ENCODE peak calls at places on chromosomes 12 and 14, in ten cellular contexts. C, F, L, Y, X, P, I, M, G and A are unnamed samples. For H3K4me1, the result is how much of the 10 kb centered on the place peaks cover.

GRCh38 chr14:71698027-71698426 is 234.2 kb upstream of the RGS6 start:
- DNase-seq in C (no peak), F (no peak), L (no peak), Y (no peak), X (no peak), P (no peak), I (no peak), M (no peak), G (no peak), A (no peak)

GRCh38 chr14:65260786-65261185 is 151.7 kb upstream of the FUT8 start:
- DNase-seq in C (no peak), F (no peak), L (no peak), Y (no peak), X (no peak), P (no peak), I (no peak), M (no peak), G (no peak), A (no peak)

GRCh38 chr12:75974323-75975273 is 57.0 kb downstream of the PHLDA1 start:
- DNase-seq in C (no peak), F (no peak), L (no peak), Y (peak), X (no peak), P (no peak), I (no peak), M (no peak), G (no peak), A (no peak)

GRCh38 chr12:70317781-70318180 is 48.3 kb upstream of the KCNMB4 start:
- DNase-seq in C (no peak), F (peak), L (no peak), Y (no peak), X (no peak), P (no peak), I (no peak), M (no peak), G (no peak), A (no peak)

GRCh38 chr14:91968280-91968679 is 20.8 kb upstream of the FBLN5 start:
- DNase-seq in C (no peak), F (no peak), L (no peak), Y (no peak), X (no peak), P (no peak), I (no peak), M (no peak), G (no peak), A (no peak)

GRCh38 chr12:26647091-26647490 is 185.9 kb downstream of the ITPR2 start:
- DNase-seq in C (no peak), F (no peak), L (no peak), Y (no peak), X (no peak), P (no peak), I (no peak), M (no peak), G (no peak), A (no peak)

GRCh38 chr12:79083181-79083580 is 218.6 kb downstream of the SYT1 start:
- DNase-seq in C (no peak), F (no peak), L (peak), Y (no peak), X (no peak), P (no peak), I (no peak), M (no peak), G (no peak), A (no peak)

GRCh38 chr12:34287986-34288962 is 266.0 kb downstream of the ALG10 start:
- DNase-seq in C (peak), F (no peak), L (no peak), Y (no peak), X (no peak), P (no peak), I (peak), M (no peak), G (no peak), A (peak)

GRCh38 chr12:104877107-104877705 is 80.9 kb downstream of the SLC41A2 start:
- DNase-seq in C (peak), F (no peak), L (peak), Y (no peak), X (no peak), P (peak), I (no peak), M (peak), G (peak), A (peak)

GRCh38 chr14:92848941-92849340 is 54.8 kb downstream of the GOLGA5 start:
- DNase-seq in C (no peak), F (no peak), L (no peak), Y (no peak), X (no peak), P (no peak), I (no peak), M (no peak), G (peak), A (no peak)

GRCh38 chr14:65167072-65167645 is 64.8 kb upstream of the MAX start:
- DNase-seq in C (no peak), F (no peak), L (peak), Y (no peak), X (no peak), P (no peak), I (no peak), M (no peak), G (no peak), A (no peak)

GRCh38 chr12:95739561-95740313 is 50.8 kb downstream of the NTN4 start:
- DNase-seq in C (no peak), F (no peak), L (no peak), Y (no peak), X (peak), P (peak), I (no peak), M (no peak), G (no peak), A (peak)

GRCh38 chr12:45705404-45705803 is 24.1 kb upstream of the ARID2 start:
- DNase-seq in C (no peak), F (no peak), L (no peak), Y (no peak), X (no peak), P (no peak), I (no peak), M (no peak), G (no peak), A (no peak)

GRCh38 chr14:68384335-68384734 is 408.5 kb downstream of the ZFP36L1 start:
- DNase-seq in C (peak), F (no peak), L (no peak), Y (no peak), X (no peak), P (peak), I (no peak), M (no peak), G (no peak), A (no peak)

GRCh38 chr14:26597136-26598080 is at the start of gene NOVA1:
- DNase-seq in C (peak), F (no peak), L (peak), Y (no peak), X (peak), P (peak), I (peak), M (no peak), G (peak), A (peak)

GRCh38 chr12:91396296-91396695 is 213.7 kb upstream of the DCN start:
- DNase-seq in C (no peak), F (no peak), L (no peak), Y (no peak), X (no peak), P (no peak), I (no peak), M (no peak), G (no peak), A (no peak)

GRCh38 chr14:58587271-58587670 is 50.5 kb upstream of the DACT1 start:
- DNase-seq in C (no peak), F (no peak), L (no peak), Y (no peak), X (no peak), P (no peak), I (no peak), M (no peak), G (no peak), A (no peak)

GRCh38 chr12:66859751-66860440 is 181.0 kb upstream of the GRIP1 start:
- DNase-seq in C (no peak), F (no peak), L (no peak), Y (no peak), X (no peak), P (no peak), I (no peak), M (no peak), G (no peak), A (no peak)

GRCh38 chr14:44567997-44568396 is 60.9 kb upstream of the FSCB start:
- DNase-seq in C (no peak), F (no peak), L (no peak), Y (no peak), X (no peak), P (no peak), I (no peak), M (no peak), G (no peak), A (no peak)

GRCh38 chr12:14256555-14257169 is 108.8 kb upstream of the ATF7IP start:
- DNase-seq in C (peak), F (no peak), L (peak), Y (peak), X (peak), P (peak), I (no peak), M (peak), G (peak), A (peak)

GRCh38 chr14:36471431-36471830 is 48.6 kb downstream of the NKX2-1 start:
- DNase-seq in C (no peak), F (no peak), L (no peak), Y (no peak), X (no peak), P (no peak), I (no peak), M (no peak), G (no peak), A (no peak)

GRCh38 chr12:56010112-56010570 is 10.7 kb upstream of the IKZF4 start:
- DNase-seq in C (no peak), F (no peak), L (no peak), Y (peak), X (no peak), P (no peak), I (no peak), M (no peak), G (no peak), A (no peak)

GRCh38 chr12:72547593-72547992 is 275.4 kb downstream of the TRHDE start:
- DNase-seq in C (no peak), F (no peak), L (no peak), Y (no peak), X (no peak), P (no peak), I (no peak), M (no peak), G (no peak), A (no peak)

GRCh38 chr14:91241848-91242247 is 2.7 kb downstream of the GPR68 start:
- DNase-seq in C (no peak), F (peak), L (no peak), Y (no peak), X (no peak), P (no peak), I (no peak), M (no peak), G (no peak), A (no peak)

GRCh38 chr14:70416322-70416716 is 571 bp downstream of the SYNJ2BP start:
- DNase-seq in C (no peak), F (no peak), L (peak), Y (no peak), X (no peak), P (no peak), I (no peak), M (no peak), G (peak), A (no peak)

GRCh38 chr12:110355080-110355479 is 48.4 kb downstream of the ANAPC7 start:
- DNase-seq in C (no peak), F (no peak), L (peak), Y (peak), X (no peak), P (no peak), I (no peak), M (no peak), G (peak), A (no peak)

GRCh38 chr12:104682790-104683279 is 226.1 kb downstream of the CHST11 start:
- DNase-seq in C (no peak), F (peak), L (no peak), Y (no peak), X (peak), P (no peak), I (no peak), M (no peak), G (no peak), A (no peak)

GRCh38 chr14:67762051-67762450 is 54.3 kb downstream of the ZFYVE26 start:
- DNase-seq in C (no peak), F (no peak), L (no peak), Y (no peak), X (no peak), P (no peak), I (no peak), M (no peak), G (no peak), A (no peak)

GRCh38 chr14:32657081-32657480 is 281.6 kb upstream of the NPAS3 start:
- DNase-seq in C (peak), F (peak), L (peak), Y (peak), X (peak), P (peak), I (no peak), M (no peak), G (no peak), A (no peak)

GRCh38 chr12:5453471-5453870 is 21.6 kb downstream of the NTF3 start:
- DNase-seq in C (no peak), F (no peak), L (no peak), Y (no peak), X (no peak), P (no peak), I (no peak), M (no peak), G (no peak), A (no peak)

GRCh38 chr14:85333313-85333712 is 196.6 kb upstream of the FLRT2 start:
- DNase-seq in C (no peak), F (no peak), L (peak), Y (no peak), X (no peak), P (no peak), I (no peak), M (peak), G (no peak), A (no peak)

DNA sequence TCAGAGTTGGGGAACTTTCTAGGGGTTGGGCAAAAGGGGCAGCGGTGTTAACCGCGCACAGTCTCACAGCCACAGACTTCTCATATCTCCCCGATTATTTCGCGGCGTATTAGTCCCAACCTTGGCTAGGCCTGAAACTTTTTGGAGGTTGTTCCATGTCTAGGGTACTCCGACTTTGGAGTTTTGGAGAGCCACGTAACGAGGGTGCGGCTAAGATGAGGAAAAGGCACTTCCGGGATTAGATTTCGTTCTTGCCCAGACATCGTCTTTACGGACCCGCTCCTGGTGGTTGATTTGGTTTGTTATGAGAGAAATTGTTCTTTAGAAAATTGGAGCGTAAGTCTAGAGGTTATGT is 513 bp downstream of the CCNK start:
- DNase-seq in C (no peak), F (no peak), L (peak), Y (no peak), X (no peak), P (no peak), I (no peak), M (no peak), G (no peak), A (no peak)
- TF ChIP-seq CTCF in C (no peak), F (no peak), L (no peak), Y (no peak), X (no peak), P (no peak), I (no peak), M (no peak), G (no peak), A (no peak)

DNA sequence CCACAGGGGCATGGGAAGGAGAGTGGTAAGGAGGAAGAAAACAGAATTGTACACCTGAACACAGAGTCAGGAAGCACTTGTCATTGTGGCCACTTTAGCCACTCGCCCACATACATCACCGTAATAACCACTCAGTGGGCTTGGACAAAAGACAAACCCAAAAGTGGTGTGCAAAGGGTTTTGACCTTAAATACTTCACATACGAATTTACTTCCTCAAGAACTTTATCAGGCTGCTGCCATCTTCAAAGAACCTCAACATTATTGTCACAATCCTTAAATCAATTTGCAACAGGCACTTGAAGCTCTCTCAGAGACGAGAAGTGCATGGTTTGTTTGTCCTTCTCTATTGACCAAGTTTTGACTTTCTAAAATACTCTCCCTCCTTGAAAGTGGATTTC is 187.3 kb upstream of the EGLN3 start:
- DNase-seq in C (no peak), F (no peak), L (peak), Y (no peak), X (no peak), P (no peak), I (no peak), M (no peak), G (no peak), A (no peak)
- H3K4me1 ChIP-seq in C (under half), F (under half), L (under half), Y (under half), X (under half), P (under half), I (under half), M (under half), G (under half), A (under half)

GRCh38 chr12:32087301-32087700 is 19.3 kb upstream of the BICD1 start:
- DNase-seq in C (no peak), F (no peak), L (no peak), Y (no peak), X (no peak), P (no peak), I (no peak), M (no peak), G (no peak), A (no peak)
- TF ChIP-seq EP300 in C (no peak), F (no peak), L (no peak), Y (no peak), X (no peak), P (no peak), I (no peak), M (no peak), G (no peak), A (no peak)

GRCh38 chr12:130764475-130765185 is 48.5 kb upstream of the RIMBP2 start:
- DNase-seq in C (no peak), F (peak), L (peak), Y (no peak), X (no peak), P (no peak), I (no peak), M (no peak), G (no peak), A (no peak)

GRCh38 chr12:130764073-130764472 is 48.0 kb upstream of the RIMBP2 start:
- DNase-seq in C (no peak), F (peak), L (peak), Y (no peak), X (no peak), P (no peak), I (no peak), M (no peak), G (no peak), A (no peak)

GRCh38 chr12:130762319-130762675 is 46.2 kb upstream of the RIMBP2 start:
- DNase-seq in C (no peak), F (no peak), L (no peak), Y (no peak), X (no peak), P (no peak), I (no peak), M (no peak), G (no peak), A (no peak)

GRCh38 chr12:130765186-130765659 is 49.1 kb upstream of the RIMBP2 start:
- DNase-seq in C (no peak), F (no peak), L (peak), Y (no peak), X (no peak), P (no peak), I (no peak), M (no peak), G (no peak), A (no peak)

GRCh38 chr12:130761537-130762318 is 45.6 kb upstream of the RIMBP2 start:
- DNase-seq in C (peak), F (no peak), L (peak), Y (peak), X (no peak), P (peak), I (no peak), M (no peak), G (peak), A (peak)
- TF ChIP-seq CTCF in C (peak), F (peak), L (peak), Y (peak), X (peak), P (no peak), I (no peak), M (peak), G (peak), A (no peak)